ENCODE peak calls at places on chromosome 5, in seven cellular contexts. N is fibroblast of lung, Z is activated T-cell treated with anti-CD3 and anti-CD28 coated beads for 24 hours, G is EL, S is GDM1, E is right cardiac atrium, M is fibroblast of villous mesenchyme. W is an unnamed sample.

GRCh38 chr5:38636626-38637025 is 80.2 kb upstream of the LIFR start:
- DNase-seq in N (no peak), S (no peak), M (no peak), E (no peak), Z (no peak), G (no peak), W (no peak)

GRCh38 chr5:153659337-153659736 is 168.9 kb downstream of the GRIA1 start:
- DNase-seq in M (peak; percentile 88), Z (no peak), S (no peak), E (peak; percentile 56), N (peak; percentile 93), G (peak; percentile 90), W (no peak)

GRCh38 chr5:16784843-16785791 is 151.0 kb downstream of the MYO10 start:
- DNase-seq in Z (peak; percentile 43), N (peak; percentile 29), G (no peak), E (no peak), M (peak; percentile 54), S (no peak), W (no peak)

GRCh38 chr5:76701298-76701697 is 14.6 kb upstream of the F2R start:
- DNase-seq in Z (no peak), N (peak; percentile 86), G (peak; percentile 88), M (peak; percentile 70), S (no peak), E (no peak), W (no peak)

GRCh38 chr5:72042097-72042496 is 65.2 kb upstream of the MAP1B start:
- DNase-seq in G (no peak), M (no peak), E (no peak), S (no peak), Z (no peak), N (no peak), W (no peak)

GRCh38 chr5:172926008-172926523 is 33.2 kb upstream of the RPL26L1 start:
- DNase-seq in S (no peak), M (no peak), G (no peak), E (no peak), N (no peak), Z (no peak), W (no peak)

GRCh38 chr5:52743970-52744369 is 43.7 kb upstream of the ITGA1 start:
- DNase-seq in M (peak; percentile 44), E (no peak), S (no peak), G (peak; percentile 43), N (peak; percentile 74), Z (peak; percentile 35), W (no peak)

GRCh38 chr5:923473-923873 is 30.8 kb downstream of the TRIP13 start:
- DNase-seq in M (peak; percentile 71), Z (peak; percentile 56), S (peak; percentile 10), N (peak; percentile 40), G (peak; percentile 64), E (peak; percentile 94), W (peak; percentile 45)

GRCh38 chr5:116144103-116144502 is 59.3 kb downstream of the COMMD10 start:
- DNase-seq in M (peak; percentile 30), G (peak; percentile 63), E (no peak), N (peak; percentile 45), S (no peak), Z (no peak), W (no peak)

GRCh38 chr5:163161512-163161911 is 275.9 kb upstream of the CCNG1 start:
- DNase-seq in M (no peak), S (no peak), E (no peak), Z (no peak), G (no peak), N (no peak), W (no peak)

GRCh38 chr5:59483971-59484472 is 409.5 kb downstream of the PDE4D start:
- DNase-seq in M (no peak), E (no peak), N (peak; percentile 87), Z (no peak), S (no peak), G (peak; percentile 82), W (no peak)

GRCh38 chr5:103894882-103895281 is 332.3 kb upstream of the NUDT12 start:
- DNase-seq in S (no peak), G (peak; percentile 29), M (no peak), E (no peak), Z (no peak), N (peak; percentile 44), W (no peak)

GRCh38 chr5:141958113-141958512 is at the start of gene PCDH12:
- DNase-seq in Z (peak; percentile 7), N (no peak), E (peak; percentile 81), S (peak; percentile 22), G (peak; percentile 33), M (no peak), W (no peak)

GRCh38 chr5:96522635-96523355 is 89.7 kb upstream of the PCSK1 start:
- DNase-seq in Z (no peak), G (no peak), M (peak; percentile 59), E (no peak), N (peak; percentile 12), S (no peak), W (no peak)